ENCODE peak calls at places on chromosomes 13 and 19, in eight cellular contexts. E, L, S, B, N, V, Y and D are unnamed samples.

GRCh38 chr19:5093297-5093858 is 124.5 kb downstream of the KDM4B start:
- DNase-seq in N (no peak), B (no peak), L (no peak), Y (no peak), S (no peak), E (peak; percentile 36), V (no peak), D (no peak)

GRCh38 chr19:4455742-4456565 is 1.6 kb downstream of the UBXN6 start:
- DNase-seq in N (peak; percentile 72), V (peak; percentile 95), B (no peak), E (no peak), L (peak; percentile 71), S (no peak), Y (no peak), D (peak; percentile 48)

GRCh38 chr19:27777726-27778125 is 1435.2 kb downstream of the UQCRFS1 start:
- DNase-seq in E (no peak), B (no peak), V (no peak), S (no peak), L (no peak), Y (no peak), N (no peak), D (no peak)

GRCh38 chr13:91308299-91308698 is 39.2 kb upstream of the MIR17HG start:
- DNase-seq in V (no peak), N (no peak), S (no peak), B (no peak), L (no peak), Y (no peak), E (no peak), D (no peak)

GRCh38 chr13:99310382-99311031 is 3.3 kb upstream of the GPR183 start:
- DNase-seq in V (no peak), E (no peak), N (no peak), L (no peak), B (no peak), Y (no peak), S (no peak), D (no peak)

GRCh38 chr13:113004126-113004525 is 35.1 kb downstream of the MCF2L start:
- DNase-seq in S (no peak), B (no peak), N (no peak), V (no peak), L (no peak), E (no peak), Y (no peak), D (no peak)

GRCh38 chr13:113077953-113078894 is 27.4 kb upstream of the F7 start:
- DNase-seq in N (no peak), Y (no peak), S (no peak), V (peak; percentile 61), L (peak; percentile 57), E (no peak), B (peak; percentile 62), D (no peak)

GRCh38 chr19:12495002-12495802 is 10.6 kb upstream of the ZNF709 start:
- DNase-seq in L (peak; percentile 96), B (peak; percentile 97), E (peak; percentile 97), Y (peak; percentile 83), V (peak; percentile 97), S (peak; percentile 95), N (peak; percentile 97), D (peak; percentile 97)

GRCh38 chr19:31483226-31483857 is 134.1 kb upstream of the TSHZ3 start:
- DNase-seq in Y (no peak), L (no peak), B (no peak), E (no peak), N (no peak), V (no peak), S (no peak), D (no peak)

GRCh38 chr13:95193509-95194230 is 107.6 kb downstream of the ABCC4 start:
- DNase-seq in Y (no peak), L (no peak), V (no peak), N (no peak), S (no peak), E (no peak), B (no peak), D (no peak)

GRCh38 chr19:10112037-10112751 is 701 bp downstream of the P2RY11 start:
- DNase-seq in N (no peak), B (no peak), L (no peak), Y (no peak), E (no peak), S (no peak), V (no peak), D (peak; percentile 14)

GRCh38 chr13:76884571-76885202 is 1.5 kb downstream of the KCTD12 start:
- DNase-seq in S (no peak), L (no peak), E (no peak), V (peak; percentile 66), Y (no peak), B (no peak), N (no peak), D (no peak)

GRCh38 chr19:2653717-2654584 is 48.5 kb downstream of the GNG7 start:
- DNase-seq in S (no peak), L (no peak), V (no peak), B (no peak), E (no peak), Y (no peak), N (no peak), D (no peak)

GRCh38 chr13:40190656-40191100 is 475.8 kb downstream of the FOXO1 start:
- DNase-seq in Y (no peak), E (peak; percentile 50), L (no peak), V (peak; percentile 74), S (peak; percentile 75), N (peak; percentile 30), B (peak; percentile 93), D (peak; percentile 58)

DNA sequence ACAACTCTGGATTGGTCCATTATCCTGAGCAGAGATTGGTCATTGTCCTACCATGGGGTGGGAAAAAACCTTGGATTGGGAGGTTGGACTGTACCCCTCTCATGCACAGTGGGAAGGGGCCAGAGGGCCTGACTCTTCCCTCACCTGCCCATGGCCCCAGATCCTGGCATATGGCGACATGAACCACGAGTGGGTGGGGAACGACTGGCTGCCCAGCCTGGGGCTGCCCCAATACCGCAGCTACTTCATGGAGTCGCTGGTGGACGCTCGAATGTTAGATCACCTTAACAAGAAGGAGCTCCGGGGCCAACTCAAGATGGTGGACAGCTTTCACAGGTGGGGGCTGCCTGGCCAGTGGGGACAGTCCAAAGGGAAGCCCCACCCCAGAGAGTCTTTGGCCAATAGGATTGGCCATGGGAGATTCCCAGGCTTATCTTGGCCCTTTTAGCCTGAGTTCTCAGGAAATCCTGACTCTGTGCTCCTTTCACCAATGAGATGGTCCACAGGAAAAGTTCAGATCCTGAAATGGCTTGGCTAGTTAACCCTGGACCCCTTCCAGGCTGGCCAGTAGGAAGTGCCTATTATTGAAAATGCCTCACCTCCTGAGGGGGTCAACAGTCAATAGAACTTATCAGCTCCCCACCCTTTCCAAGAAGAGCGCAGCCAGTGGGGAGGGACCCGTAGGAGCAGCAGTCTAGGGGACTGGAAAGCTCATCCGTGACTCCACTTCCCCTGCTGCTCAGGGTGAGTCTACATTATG is 7.1 kb downstream of the HRC start:
- DNase-seq in V (no peak), B (no peak), Y (no peak), S (no peak), N (no peak), L (no peak), E (no peak), D (no peak)
- TF ChIP-seq POLR2AphosphoS5 in V (no peak), B (no peak), Y (no peak), S (no peak), N (no peak), L (no peak), E (no peak), D (no peak)

GRCh38 chr19:48487544-48487943 is 18.4 kb downstream of the CYTH2 start:
- DNase-seq in L (no peak), N (no peak), V (no peak), Y (no peak), B (no peak), E (no peak), S (no peak), D (no peak)

GRCh38 chr19:48490980-48491792 is 20.4 kb downstream of the LMTK3 start:
- DNase-seq in N (no peak), L (no peak), B (peak; percentile 84), V (no peak), Y (no peak), E (peak; percentile 56), S (peak; percentile 50), D (peak; percentile 66)

GRCh38 chr19:48489608-48490216 is 20.5 kb downstream of the CYTH2 start:
- DNase-seq in S (no peak), N (peak; percentile 61), B (peak; percentile 93), V (peak; percentile 85), E (peak; percentile 87), Y (peak; percentile 67), L (no peak), D (peak; percentile 91)

GRCh38 chr19:48484931-48485612 is 15.9 kb downstream of the CYTH2 start:
- DNase-seq in L (no peak), E (no peak), B (no peak), S (no peak), Y (no peak), N (no peak), V (no peak), D (no peak)

DNA sequence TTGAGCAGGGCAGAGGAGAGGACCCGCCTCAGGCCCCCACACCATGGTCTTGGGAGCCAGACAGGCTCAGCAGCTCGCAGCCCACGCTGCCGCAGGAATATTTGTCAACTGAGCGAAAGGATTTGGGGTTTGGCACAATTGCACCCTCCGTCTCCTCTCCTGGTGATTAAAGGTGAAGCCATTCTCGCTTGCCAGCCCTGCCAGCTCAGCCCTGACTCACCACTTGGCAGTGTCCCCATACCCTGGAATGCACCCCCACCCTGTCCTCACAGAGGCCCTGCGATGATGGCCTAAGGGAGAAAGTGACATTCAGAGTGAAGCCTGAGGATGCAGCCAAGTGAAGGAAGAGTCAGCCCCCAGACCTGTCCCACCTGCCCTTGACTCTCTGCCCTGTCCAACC is 18.8 kb downstream of the CYTH2 start:
- DNase-seq in E (peak; percentile 88), N (peak; percentile 90), L (no peak), V (no peak), Y (no peak), B (no peak), S (peak; percentile 95), D (peak; percentile 83)
- H3K27ac ChIP-seq in E (peak overlapping the region; percentile 30), N (peak overlapping the region; percentile 46), L (peak overlapping the region; percentile 69), V (peak overlapping the region; percentile 49), Y (no peak overlapping the region), B (no peak overlapping the region), S (peak overlapping the region; percentile 95), D (no peak overlapping the region)

DNA sequence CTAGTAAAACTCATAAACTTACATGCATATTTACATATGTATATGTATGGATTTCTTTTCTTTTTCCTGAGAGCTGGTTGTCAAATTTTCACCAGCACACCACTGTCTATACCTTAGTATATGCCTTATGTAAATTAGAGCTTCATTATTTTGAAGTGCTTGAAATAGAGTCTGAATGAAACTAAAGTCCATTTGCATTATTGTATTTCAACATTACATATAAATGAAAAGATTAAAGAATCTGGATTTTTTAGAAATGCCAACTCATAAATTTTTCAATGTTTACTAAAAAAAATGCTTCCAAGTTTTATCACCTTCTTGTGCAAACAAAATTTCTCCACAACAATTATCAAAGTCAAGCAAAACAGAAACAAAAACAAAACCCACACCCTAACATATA is 18.5 kb downstream of the MED26 start:
- DNase-seq in Y (no peak), L (no peak), S (no peak), N (no peak), V (no peak), B (no peak), E (no peak), D (no peak)
- H3K4me1 ChIP-seq in Y (no peaks in the 10 kb centered on the region), L (peaks cover 47% of the 10 kb centered on the region), S (no peaks in the 10 kb centered on the region), N (peaks cover 31% of the 10 kb centered on the region), V (peaks cover 92% of the 10 kb centered on the region), B (peaks cover 76% of the 10 kb centered on the region), E (peaks cover 93% of the 10 kb centered on the region), D (peaks cover 21% of the 10 kb centered on the region)

DNA sequence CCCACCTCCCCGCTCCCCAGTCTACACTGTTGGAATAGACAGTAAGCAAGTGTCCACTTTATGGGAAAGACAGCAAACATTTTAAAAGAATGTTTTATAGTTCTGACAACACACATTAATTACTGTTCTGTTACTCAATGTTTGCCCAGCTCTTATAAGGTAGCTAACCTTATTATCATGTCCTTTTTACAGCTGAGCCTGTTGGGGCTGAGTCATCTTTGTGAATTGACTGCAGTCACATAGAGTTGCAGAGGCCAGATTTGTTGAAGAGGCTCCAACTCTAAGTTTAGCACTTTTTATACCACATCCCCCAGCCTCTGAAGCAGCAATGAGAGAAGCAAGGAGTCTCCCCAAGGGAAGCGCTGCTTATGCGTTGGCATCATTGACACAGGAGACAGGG is 76.2 kb downstream of the C13orf42 start:
- DNase-seq in S (no peak), N (peak; percentile 63), E (no peak), V (no peak), L (no peak), Y (no peak), B (no peak), D (no peak)
- TF ChIP-seq POLR2AphosphoS5 in S (no peak), N (peak; percentile 93), E (no peak), V (no peak), L (no peak), Y (no peak), B (no peak), D (no peak)